ENCODE peak calls at places on chromosomes 16 and 17, in seven cellular contexts. B is NCI-H82, F is progenitor cell of endocrine pancreas, C is hypothalamus, D is activated gamma-delta T cell treated with Interleukin-2 at 50 U/mL for 16 hours, W is A549, N is NCI-H1092. Q is an unnamed sample.

GRCh38 chr16:1019234-1019933 is 37.8 kb downstream of the SOX8 start:
- DNase-seq in B (peak), F (no peak), W (no peak), D (no peak), C (peak), N (no peak), Q (no peak)

GRCh38 chr17:80118601-80119270 is 17.4 kb downstream of the GAA start:
- DNase-seq in W (no peak), N (no peak), D (no peak), C (no peak), F (no peak), B (no peak), Q (no peak)

GRCh38 chr17:3557768-3558583 is at the start of gene TRPV3:
- DNase-seq in D (peak), B (no peak), F (no peak), W (no peak), N (no peak), C (no peak), Q (no peak)

GRCh38 chr16:20671903-20672302 is 25.6 kb downstream of the ACSM1 start:
- DNase-seq in N (no peak), D (no peak), B (no peak), W (no peak), F (no peak), C (no peak), Q (no peak)

GRCh38 chr17:77781536-77781935 is 177.0 kb upstream of the TNRC6C start:
- DNase-seq in N (no peak), C (no peak), F (no peak), B (no peak), W (no peak), D (no peak), Q (no peak)

GRCh38 chr16:51040637-51041036 is 110.4 kb downstream of the SALL1 start:
- DNase-seq in N (no peak), D (no peak), F (no peak), C (no peak), B (no peak), W (no peak), Q (no peak)

GRCh38 chr17:70109497-70109896 is 34.5 kb downstream of the KCNJ16 start:
- DNase-seq in B (peak), N (no peak), W (no peak), F (no peak), C (no peak), D (no peak), Q (no peak)

GRCh38 chr17:28228109-28228840 is 90.7 kb upstream of the TMEM97 start:
- DNase-seq in B (no peak), N (no peak), D (no peak), F (no peak), W (peak), C (no peak), Q (no peak)

GRCh38 chr16:88970095-88970494 is 6.9 kb downstream of the CBFA2T3 start:
- DNase-seq in W (no peak), F (no peak), B (no peak), C (no peak), D (no peak), N (no peak), Q (no peak)

Q was measured in mesothelial cell of epicardium.